ENCODE peak calls at places on chromosomes 5 and 9, in five cellular contexts. X is psoas muscle, Z is lung, L is HCT116, E is heart left ventricle. P is an unnamed sample.

GRCh38 chr5:151005187-151005974 is 15.0 kb upstream of the GPX3 start:
- ATAC-seq in X (peak), Z (no peak), L (peak), E (peak), P (peak)

GRCh38 chr5:132445930-132446329 is 44.6 kb downstream of the IRF1 start:
- ATAC-seq in X (peak), Z (no peak), L (no peak), E (no peak), P (no peak)

GRCh38 chr9:129889936-129890717 is 54.9 kb downstream of the USP20 start:
- ATAC-seq in X (no peak), Z (no peak), L (no peak), E (no peak), P (no peak)

GRCh38 chr5:95892784-95893354 is 68.8 kb downstream of the ELL2 start:
- ATAC-seq in X (peak), Z (no peak), L (peak), E (no peak), P (no peak)

GRCh38 chr9:136589766-136590740 is 44.2 kb upstream of the NOTCH1 start:
- ATAC-seq in X (no peak), Z (no peak), L (no peak), E (no peak), P (no peak)

GRCh38 chr9:69140123-69140741 is 33.8 kb upstream of the TJP2 start:
- ATAC-seq in X (no peak), Z (no peak), L (no peak), E (peak), P (no peak)

GRCh38 chr5:59600153-59600552 is 293.4 kb downstream of the PDE4D start:
- ATAC-seq in X (no peak), Z (no peak), L (no peak), E (no peak), P (no peak)

GRCh38 chr9:95679874-95680273 is 163.1 kb upstream of the PTCH1 start:
- ATAC-seq in X (no peak), Z (no peak), L (no peak), E (no peak), P (no peak)

GRCh38 chr5:175035882-175036533 is 311.6 kb downstream of the MSX2 start:
- ATAC-seq in X (no peak), Z (no peak), L (no peak), E (no peak), P (no peak)

GRCh38 chr9:89386797-89387196 is 68.5 kb downstream of the SECISBP2 start:
- ATAC-seq in X (peak), Z (no peak), L (no peak), E (peak), P (no peak)

GRCh38 chr9:110892689-110893088 is 145.6 kb downstream of the LPAR1 start:
- ATAC-seq in X (no peak), Z (no peak), L (no peak), E (no peak), P (no peak)

GRCh38 chr5:1497795-1498622 is 25.8 kb downstream of the LPCAT1 start:
- ATAC-seq in X (peak), Z (no peak), L (no peak), E (no peak), P (no peak)

GRCh38 chr5:32027717-32028321 is 146.3 kb downstream of the GOLPH3 start:
- ATAC-seq in X (peak), Z (peak), L (no peak), E (peak), P (peak)

GRCh38 chr9:82553654-82554366 is 509.1 kb downstream of the RASEF start:
- ATAC-seq in X (no peak), Z (no peak), L (no peak), E (no peak), P (no peak)

GRCh38 chr9:136644343-136644592 is 18.4 kb upstream of the EGFL7 start:
- ATAC-seq in X (no peak), Z (no peak), L (no peak), E (peak), P (no peak)

GRCh38 chr5:142404046-142404477 is 79.2 kb upstream of the SPRY4 start:
- ATAC-seq in X (no peak), Z (no peak), L (no peak), E (no peak), P (peak)

GRCh38 chr5:125227333-125228075 is 481.1 kb upstream of the ZNF608 start:
- ATAC-seq in X (no peak), Z (no peak), L (peak), E (no peak), P (no peak)

GRCh38 chr5:137757634-137758033 is 3.5 kb upstream of the HNRNPA0 start:
- ATAC-seq in X (no peak), Z (no peak), L (no peak), E (no peak), P (no peak)
- H3K27ac ChIP-seq in X (no peak), Z (no peak), L (no peak), E (no peak), P (no peak)

DNA sequence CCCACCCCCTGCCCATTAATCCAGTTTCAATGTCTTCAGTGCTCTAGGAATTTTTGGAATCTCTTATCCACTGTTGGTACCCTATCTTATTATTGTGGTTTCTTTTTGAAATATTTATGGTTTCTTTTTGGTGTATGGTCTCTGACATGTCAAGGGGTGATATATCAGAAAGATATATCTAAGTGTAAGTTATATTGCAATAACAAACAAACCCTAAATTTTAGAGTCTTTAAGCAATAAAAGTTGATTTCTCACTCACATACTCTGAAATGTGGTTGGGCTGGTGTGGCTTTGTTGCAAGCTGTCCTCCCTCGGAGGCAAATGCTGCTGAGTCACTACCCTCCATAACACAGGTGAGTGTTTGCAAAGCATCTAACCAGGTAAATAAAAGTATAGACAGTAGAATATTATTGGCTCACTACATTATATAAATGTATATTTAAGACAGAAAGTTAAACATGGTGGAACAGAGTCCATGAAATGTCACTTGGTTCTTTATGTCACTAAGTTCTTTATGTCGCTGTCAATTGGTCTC is 253.2 kb downstream of the CDH18 start:
- ATAC-seq in X (no peak), Z (no peak), L (no peak), E (no peak), P (no peak)
- H3K27ac ChIP-seq in X (no peak), Z (no peak), L (no peak), E (no peak), P (no peak)

DNA sequence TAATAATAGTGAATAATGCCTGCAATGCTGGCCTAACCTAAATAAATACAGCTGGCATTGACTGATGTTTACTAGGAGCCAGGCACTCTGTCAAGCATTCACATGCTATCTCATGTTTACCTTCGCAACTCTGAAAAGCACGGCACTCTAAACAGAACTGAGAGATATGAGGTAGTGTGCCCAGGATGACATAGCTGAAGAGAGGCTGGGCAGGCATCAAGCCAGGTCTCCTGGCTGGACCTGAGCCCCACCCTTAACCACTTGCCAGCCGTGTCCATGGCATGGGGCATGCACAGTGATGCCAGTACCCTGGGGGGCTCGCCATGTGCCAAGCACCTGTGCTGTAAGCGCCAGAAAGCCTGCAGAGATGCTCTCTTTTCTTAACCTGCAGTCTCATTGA is 119.4 kb upstream of the MVB12B start:
- ATAC-seq in X (no peak), Z (no peak), L (no peak), E (peak), P (no peak)
- H3K27ac ChIP-seq in X (no peak), Z (no peak), L (no peak), E (no peak), P (no peak)

GRCh38 chr5:80958611-80959010 is 1.6 kb upstream of the RASGRF2 start:
- ATAC-seq in X (no peak), Z (no peak), L (no peak), E (no peak), P (no peak)
- H3K27ac ChIP-seq in X (no peak), Z (no peak), L (no peak), E (no peak), P (no peak)

GRCh38 chr5:158465379-158465972 is 606.5 kb upstream of the CLINT1 start:
- ATAC-seq in X (no peak), Z (no peak), L (no peak), E (no peak), P (no peak)

GRCh38 chr5:158463971-158464370 is 605.0 kb upstream of the CLINT1 start:
- ATAC-seq in X (peak), Z (no peak), L (no peak), E (no peak), P (peak)

GRCh38 chr5:158466196-158466595 is 607.3 kb upstream of the CLINT1 start:
- ATAC-seq in X (no peak), Z (no peak), L (no peak), E (no peak), P (no peak)

GRCh38 chr5:158463188-158463587 is 604.2 kb upstream of the CLINT1 start:
- ATAC-seq in X (no peak), Z (no peak), L (no peak), E (no peak), P (peak)

GRCh38 chr5:158464383-158464782 is 605.4 kb upstream of the CLINT1 start:
- ATAC-seq in X (no peak), Z (no peak), L (no peak), E (no peak), P (no peak)
- H3K27ac ChIP-seq in X (no peak), Z (no peak), L (no peak), E (no peak), P (peak)

GRCh38 chr5:33261305-33261704 is 179.5 kb upstream of the TARS1 start:
- ATAC-seq in X (no peak), Z (no peak), L (no peak), E (no peak), P (no peak)
- H3K27ac ChIP-seq in X (no peak), Z (no peak), L (no peak), E (no peak), P (no peak)

DNA sequence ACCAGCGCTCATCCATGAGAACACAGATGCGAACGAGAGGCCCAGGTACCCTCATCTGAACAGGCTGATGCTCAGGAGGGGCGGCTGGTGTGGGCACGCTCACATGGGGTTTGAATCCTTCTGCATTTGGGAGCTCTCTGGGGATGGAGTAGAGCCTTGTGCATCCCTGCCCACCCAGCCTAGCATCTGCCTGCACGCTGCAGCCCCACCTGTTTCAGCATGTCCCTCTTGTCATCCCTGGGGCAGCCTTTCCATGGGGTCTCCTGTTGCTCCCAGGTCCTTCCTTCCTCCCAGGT is 25.9 kb downstream of the POLR1E start:
- ATAC-seq in X (no peak), Z (no peak), L (no peak), E (no peak), P (no peak)
- H3K27ac ChIP-seq in X (no peak), Z (no peak), L (no peak), E (no peak), P (no peak)